ENCODE peak calls at places on chromosomes 7 and 10, in seven cellular contexts. J, D, Y, F, A, K and O are unnamed samples.

GRCh38 chr7:151243411-151244155 is 4.9 kb downstream of the SMARCD3 start:
- DNase-seq in J (peak; percentile 38), A (no peak), D (no peak), K (peak; percentile 87), F (peak; percentile 34), Y (no peak), O (peak; percentile 41)

GRCh38 chr7:142407939-142408573 is 150.2 kb upstream of the PRSS58 start:
- DNase-seq in F (peak; percentile 54), Y (no peak), J (no peak), D (no peak), K (no peak), A (no peak), O (no peak)

GRCh38 chr10:5814110-5815107 is 1.2 kb upstream of the GDI2 start:
- DNase-seq in D (no peak), J (no peak), Y (no peak), A (no peak), K (peak; percentile 73), F (no peak), O (no peak)

GRCh38 chr7:106039486-106040060 is 72.5 kb downstream of the SYPL1 start:
- DNase-seq in F (peak; percentile 39), Y (peak; percentile 59), J (no peak), D (no peak), K (no peak), A (peak; percentile 69), O (no peak)

GRCh38 chr7:92632791-92633190 is 42.6 kb upstream of the FAM133B start:
- DNase-seq in K (no peak), Y (no peak), F (no peak), A (no peak), D (no peak), J (no peak), O (no peak)

GRCh38 chr10:133249094-133249780 is 11.6 kb downstream of the VENTX start:
- DNase-seq in F (no peak), K (no peak), J (no peak), D (no peak), Y (no peak), A (no peak), O (no peak)

GRCh38 chr7:114823290-114823689 is 98.6 kb upstream of the MDFIC start:
- DNase-seq in A (peak; percentile 21), D (no peak), Y (peak; percentile 6), K (no peak), J (no peak), F (no peak), O (no peak)

GRCh38 chr7:35003679-35004278 is 33.5 kb downstream of the DPY19L1 start:
- DNase-seq in F (peak; percentile 95), Y (peak; percentile 81), A (no peak), J (peak; percentile 78), D (no peak), K (no peak), O (no peak)

GRCh38 chr10:123642293-123642692 is 23.9 kb upstream of the GPR26 start:
- DNase-seq in K (no peak), Y (no peak), F (peak; percentile 22), J (peak; percentile 25), D (no peak), A (peak; percentile 32), O (no peak)

GRCh38 chr7:121449304-121449703 is 53.2 kb upstream of the FAM3C start:
- DNase-seq in J (no peak), D (no peak), K (no peak), A (no peak), Y (no peak), F (no peak), O (no peak)

GRCh38 chr7:98284335-98285036 is 3.0 kb downstream of the BRI3 start:
- DNase-seq in J (peak; percentile 89), Y (peak; percentile 66), F (peak; percentile 81), A (no peak), D (peak; percentile 57), K (no peak), O (peak; percentile 89)

GRCh38 chr7:130207033-130207432 is 627 bp upstream of the SSMEM1 start:
- DNase-seq in Y (no peak), D (no peak), A (no peak), F (no peak), J (no peak), K (peak; percentile 58), O (no peak)

GRCh38 chr10:70513848-70514309 is 35.3 kb downstream of the PALD1 start:
- DNase-seq in F (no peak), A (peak; percentile 67), K (no peak), D (no peak), Y (no peak), J (peak; percentile 19), O (no peak)

GRCh38 chr7:148712610-148713330 is 14.1 kb downstream of the CUL1 start:
- DNase-seq in D (no peak), K (no peak), A (no peak), F (no peak), J (no peak), Y (no peak), O (no peak)

GRCh38 chr7:117035463-117035862 is 82.2 kb downstream of the ST7 start:
- DNase-seq in J (no peak), A (no peak), Y (no peak), F (no peak), K (no peak), D (no peak), O (no peak)

GRCh38 chr7:100649826-100650565 is 6.3 kb downstream of the ACTL6B start:
- DNase-seq in D (no peak), K (no peak), Y (peak; percentile 30), J (no peak), F (no peak), A (no peak), O (no peak)

GRCh38 chr7:112001089-112001826 is 204.9 kb downstream of the DOCK4 start:
- DNase-seq in D (no peak), A (no peak), K (no peak), J (no peak), F (peak; percentile 94), Y (no peak), O (no peak)

GRCh38 chr10:69580435-69580834 is 7.2 kb upstream of the NEUROG3 start:
- DNase-seq in D (no peak), J (no peak), Y (no peak), A (no peak), K (no peak), F (no peak), O (no peak)

GRCh38 chr10:5963071-5963470 is 14.3 kb downstream of the IL15RA start:
- DNase-seq in J (no peak), Y (no peak), A (no peak), D (no peak), K (no peak), F (no peak), O (no peak)

GRCh38 chr10:71795248-71795647 is 21.9 kb upstream of the VSIR start:
- DNase-seq in A (peak; percentile 76), K (no peak), Y (peak; percentile 42), J (no peak), D (no peak), F (peak; percentile 20), O (no peak)

GRCh38 chr10:94205370-94205930 is 157.3 kb downstream of the NOC3L start:
- DNase-seq in J (peak; percentile 8), K (no peak), Y (no peak), A (no peak), D (no peak), F (peak; percentile 48), O (no peak)

GRCh38 chr7:21013765-21014502 is 227.2 kb upstream of the SP8 start:
- DNase-seq in K (no peak), A (no peak), F (no peak), Y (no peak), D (no peak), J (no peak), O (no peak)

GRCh38 chr7:40232242-40232929 is 97.6 kb downstream of the SUGCT start:
- DNase-seq in A (peak; percentile 15), Y (peak; percentile 2), J (peak; percentile 16), F (peak; percentile 78), D (peak; percentile 39), K (peak; percentile 79), O (no peak)

GRCh38 chr7:151494569-151495284 is 25.0 kb downstream of the RHEB start:
- DNase-seq in Y (no peak), K (no peak), D (no peak), A (no peak), F (peak; percentile 56), J (no peak), O (no peak)